ENCODE peak calls at places on chromosomes 7 and 10, in nine cellular contexts. B, E, P, O, F, D, N, X and Z are unnamed samples.

GRCh38 chr10:78375854-78376785 is 342.5 kb downstream of the RPS24 start:
- DNase-seq in B (no peak), E (no peak), P (no peak), O (no peak), F (no peak), D (no peak), N (no peak), X (peak; percentile 49), Z (peak; percentile 88)

GRCh38 chr7:157936976-157937375 is 600.2 kb downstream of the DNAJB6 start:
- DNase-seq in B (no peak), E (no peak), P (peak; percentile 71), O (no peak), F (no peak), D (no peak), N (no peak), X (no peak), Z (no peak)

GRCh38 chr7:158549176-158549833 is 38.3 kb downstream of the PTPRN2 start:
- DNase-seq in B (no peak), E (peak; percentile 62), P (no peak), O (no peak), F (no peak), D (no peak), N (no peak), X (no peak), Z (peak; percentile 79)

GRCh38 chr10:123518765-123519164 is 147.4 kb upstream of the GPR26 start:
- DNase-seq in B (no peak), E (no peak), P (peak; percentile 72), O (no peak), F (no peak), D (no peak), N (no peak), X (no peak), Z (no peak)

GRCh38 chr10:97850446-97850845 is 803 bp downstream of the GOLGA7B start:
- DNase-seq in B (no peak), E (no peak), P (no peak), O (no peak), F (no peak), D (peak; percentile 44), N (no peak), X (peak; percentile 27), Z (no peak)

GRCh38 chr7:21367081-21367480 is 60.8 kb upstream of the SP4 start:
- DNase-seq in B (no peak), E (no peak), P (no peak), O (peak; percentile 85), F (no peak), D (no peak), N (peak; percentile 88), X (no peak), Z (no peak)

GRCh38 chr10:63866075-63866746 is 345.0 kb downstream of the REEP3 start:
- DNase-seq in B (peak; percentile 19), E (peak; percentile 44), P (no peak), O (peak; percentile 72), F (peak; percentile 29), D (peak; percentile 57), N (peak; percentile 40), X (peak; percentile 52), Z (peak; percentile 48)

GRCh38 chr10:13528875-13529713 is at the start of gene BEND7:
- DNase-seq in B (no peak), E (peak; percentile 51), P (no peak), O (no peak), F (no peak), D (no peak), N (peak; percentile 6), X (no peak), Z (no peak)

GRCh38 chr7:32093415-32094408 is 23.5 kb upstream of the PDE1C start:
- DNase-seq in B (no peak), E (peak; percentile 77), P (no peak), O (no peak), F (no peak), D (no peak), N (no peak), X (no peak), Z (no peak)

GRCh38 chr10:52472406-52473146 is 158.5 kb downstream of the DKK1 start:
- DNase-seq in B (no peak), E (no peak), P (no peak), O (peak; percentile 64), F (no peak), D (no peak), N (no peak), X (no peak), Z (no peak)

GRCh38 chr10:101560293-101561067 is 27.6 kb downstream of the POLL start:
- DNase-seq in B (no peak), E (no peak), P (peak; percentile 75), O (no peak), F (no peak), D (no peak), N (no peak), X (no peak), Z (no peak)

GRCh38 chr7:106514887-106515286 is 146.1 kb downstream of the CCDC71L start:
- DNase-seq in B (no peak), E (no peak), P (no peak), O (no peak), F (no peak), D (no peak), N (no peak), X (no peak), Z (no peak)

GRCh38 chr7:84949067-84949466 is 237.8 kb downstream of the SEMA3D start:
- DNase-seq in B (no peak), E (no peak), P (no peak), O (no peak), F (no peak), D (no peak), N (no peak), X (no peak), Z (no peak)

GRCh38 chr7:44043902-44044301 is 600 bp upstream of the DBNL start:
- DNase-seq in B (no peak), E (no peak), P (no peak), O (no peak), F (no peak), D (no peak), N (no peak), X (no peak), Z (no peak)

GRCh38 chr7:134919240-134919641 is 67.1 kb upstream of the AGBL3 start:
- DNase-seq in B (no peak), E (no peak), P (no peak), O (no peak), F (no peak), D (no peak), N (no peak), X (no peak), Z (no peak)

GRCh38 chr7:88312061-88312663 is 5.5 kb upstream of the STEAP4 start:
- DNase-seq in B (no peak), E (peak; percentile 86), P (no peak), O (no peak), F (no peak), D (no peak), N (no peak), X (no peak), Z (no peak)